ENCODE peak calls at places on chromosomes 3 and 15, in six cellular contexts. R is body of pancreas; O is fibroblast of lung; C is hepatocyte; K is CD8-positive, alpha-beta T cell; P is right cardiac atrium. H is an unnamed sample.

GRCh38 chr3:43757613-43758012 is 66.9 kb downstream of the ABHD5 start:
- DNase-seq in C (no peak), K (no peak), P (no peak), R (no peak), O (no peak), H (no peak)

GRCh38 chr3:12175137-12175593 is 16.5 kb upstream of the TIMP4 start:
- DNase-seq in C (no peak), P (no peak), R (no peak), O (peak; percentile 19), K (no peak), H (no peak)

GRCh38 chr3:99236576-99236975 is 335.1 kb upstream of the DCBLD2 start:
- DNase-seq in P (no peak), O (no peak), K (no peak), R (no peak), C (no peak), H (no peak)

GRCh38 chr3:182238141-182238540 is 526.4 kb downstream of the SOX2 start:
- DNase-seq in K (no peak), R (no peak), C (no peak), P (peak; percentile 51), O (no peak), H (no peak)

GRCh38 chr15:85614059-85614458 is 180.7 kb downstream of the KLHL25 start:
- DNase-seq in P (no peak), K (no peak), C (no peak), O (no peak), R (no peak), H (no peak)

GRCh38 chr3:146536681-146537080 is 7.7 kb downstream of the PLSCR1 start:
- DNase-seq in O (no peak), K (no peak), P (no peak), C (no peak), R (no peak), H (no peak)

GRCh38 chr3:61812517-61812916 is 251.1 kb downstream of the PTPRG start:
- DNase-seq in O (no peak), P (no peak), R (no peak), C (no peak), K (no peak), H (no peak)

GRCh38 chr15:78050851-78051250 is 26.7 kb downstream of the TBC1D2B start:
- DNase-seq in P (no peak), O (no peak), C (no peak), R (no peak), K (no peak), H (no peak)

GRCh38 chr3:167852216-167852615 is 116.7 kb downstream of the SERPINI1 start:
- DNase-seq in P (no peak), C (no peak), O (peak; percentile 82), R (no peak), K (no peak), H (no peak)

GRCh38 chr3:181739628-181740027 is 27.9 kb downstream of the SOX2 start:
- DNase-seq in O (no peak), C (no peak), K (no peak), P (no peak), R (no peak), H (peak; percentile 70)

GRCh38 chr3:12663311-12663935 is 494 bp downstream of the RAF1 start:
- DNase-seq in C (peak; percentile 53), R (peak; percentile 69), K (peak; percentile 56), P (no peak), O (peak; percentile 44), H (peak; percentile 58)

GRCh38 chr3:155517907-155518306 is 224.4 kb upstream of the STRIT1 start:
- DNase-seq in P (no peak), R (no peak), C (no peak), O (no peak), K (no peak), H (no peak)

GRCh38 chr15:56985871-56986270 is 67.4 kb downstream of the TCF12 start:
- DNase-seq in K (no peak), R (no peak), O (no peak), P (no peak), C (no peak), H (no peak)

GRCh38 chr15:45732544-45733130 is 97.8 kb downstream of the SQOR start:
- DNase-seq in O (no peak), P (peak; percentile 60), R (no peak), C (no peak), K (no peak), H (no peak)

GRCh38 chr3:12716605-12717121 is 42.4 kb downstream of the TMEM40 start:
- DNase-seq in R (no peak), P (no peak), K (no peak), C (no peak), O (peak; percentile 63), H (no peak)

GRCh38 chr15:56339594-56339993 is 25.6 kb upstream of the TEX9 start:
- DNase-seq in R (no peak), K (no peak), C (no peak), P (no peak), O (no peak), H (no peak)

GRCh38 chr3:80227216-80227615 is 459.4 kb upstream of the ROBO1 start:
- DNase-seq in K (no peak), P (no peak), R (no peak), C (no peak), O (peak; percentile 7), H (no peak)

GRCh38 chr15:90545095-90545494 is 15.4 kb downstream of the CRTC3 start:
- DNase-seq in P (no peak), C (no peak), K (no peak), O (no peak), R (no peak), H (no peak)

GRCh38 chr3:33426068-33426467 is 14.1 kb downstream of the UBP1 start:
- DNase-seq in R (no peak), C (no peak), P (no peak), O (no peak), K (no peak), H (no peak)

GRCh38 chr15:72162569-72162968 is 35.0 kb downstream of the GRAMD2A start:
- DNase-seq in P (no peak), K (no peak), O (no peak), C (no peak), R (no peak), H (no peak)

GRCh38 chr3:104951426-104951825 is 415.3 kb upstream of the ALCAM start:
- DNase-seq in P (no peak), C (no peak), R (no peak), O (peak; percentile 19), K (no peak), H (no peak)

GRCh38 chr15:72169236-72169920 is 28.2 kb downstream of the GRAMD2A start:
- DNase-seq in P (no peak), O (no peak), K (no peak), R (no peak), C (no peak), H (no peak)

GRCh38 chr3:114092151-114093000 is 35.8 kb downstream of the QTRT2 start:
- DNase-seq in P (no peak), R (no peak), C (no peak), O (no peak), K (no peak), H (no peak)

GRCh38 chr3:69400688-69401087 is 14.8 kb upstream of the FRMD4B start:
- DNase-seq in K (no peak), O (no peak), C (no peak), P (no peak), R (no peak), H (no peak)

GRCh38 chr3:40800343-40800742 is 275.6 kb downstream of the ZNF621 start:
- DNase-seq in K (no peak), R (peak; percentile 57), C (peak; percentile 66), P (no peak), O (peak; percentile 56), H (no peak)

DNA sequence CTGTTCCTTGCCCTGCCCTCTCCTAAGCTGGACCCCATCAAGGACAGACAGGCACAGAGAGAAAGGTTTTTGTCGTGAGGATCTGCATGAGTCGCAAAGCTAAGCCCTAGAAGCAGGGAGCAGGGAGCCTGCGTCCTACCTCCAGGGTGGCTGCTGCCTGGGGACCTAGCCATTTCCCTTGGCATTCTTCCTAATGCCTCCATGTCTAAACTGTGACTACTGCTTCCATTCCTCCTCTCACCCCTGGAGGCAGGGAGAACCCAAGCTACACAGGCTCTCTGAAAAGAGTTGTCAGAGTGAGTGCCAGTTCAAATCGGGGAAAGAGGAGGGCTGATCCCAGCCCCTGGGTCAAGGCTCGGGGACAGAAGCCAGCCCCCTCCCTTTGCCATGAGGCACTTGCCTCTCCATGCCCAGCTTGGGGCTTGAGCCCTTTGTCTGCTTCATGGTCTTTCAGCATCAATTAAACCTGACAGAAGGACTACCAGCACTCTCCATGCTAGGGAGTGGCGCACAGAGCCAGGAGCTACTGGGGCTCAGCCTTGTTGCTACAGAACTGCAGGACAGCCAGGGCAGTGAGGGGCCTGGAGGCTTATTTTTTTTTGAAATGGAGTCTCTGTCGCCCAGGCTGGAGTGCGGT is 2.4 kb downstream of the GCHFR start:
- DNase-seq in K (no peak), C (no peak), O (no peak), R (no peak), P (no peak), H (no peak)
- H3K4me1 ChIP-seq in K (peaks cover 52% of the 10 kb centered on the region), C (peaks cover 43% of the 10 kb centered on the region), O (peaks cover 16% of the 10 kb centered on the region), R (peaks cover 36% of the 10 kb centered on the region), P (peaks cover 3% of the 10 kb centered on the region), H (peaks cover 19% of the 10 kb centered on the region)

DNA sequence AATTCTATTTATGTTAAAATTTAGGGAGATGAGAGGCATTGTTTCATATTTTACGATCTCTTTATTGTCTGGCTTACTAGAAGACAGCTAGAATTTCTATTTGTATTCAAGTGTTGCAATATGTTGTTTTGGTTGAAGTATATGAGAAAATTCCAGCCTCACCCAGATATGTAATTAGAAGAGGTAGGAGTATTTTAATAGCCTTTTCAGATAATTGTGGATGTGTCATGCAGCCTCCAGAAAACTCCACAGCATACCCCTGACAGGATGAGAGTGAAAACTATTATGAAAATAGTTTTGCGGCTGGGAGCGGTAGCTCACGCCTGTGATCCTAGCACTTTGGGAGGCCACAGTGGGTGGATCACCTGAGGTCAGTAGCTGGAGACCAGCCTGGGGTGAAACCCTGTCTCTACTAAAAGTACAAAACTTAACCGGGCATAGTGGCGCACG is 21.5 kb upstream of the USP3 start:
- DNase-seq in O (no peak), K (no peak), R (no peak), C (no peak), P (no peak), H (no peak)
- H3K4me1 ChIP-seq in O (peaks cover 24% of the 10 kb centered on the region), K (peaks cover 78% of the 10 kb centered on the region), R (no peaks in the 10 kb centered on the region), C (peaks cover 11% of the 10 kb centered on the region), P (no peaks in the 10 kb centered on the region), H (no peaks in the 10 kb centered on the region)

DNA sequence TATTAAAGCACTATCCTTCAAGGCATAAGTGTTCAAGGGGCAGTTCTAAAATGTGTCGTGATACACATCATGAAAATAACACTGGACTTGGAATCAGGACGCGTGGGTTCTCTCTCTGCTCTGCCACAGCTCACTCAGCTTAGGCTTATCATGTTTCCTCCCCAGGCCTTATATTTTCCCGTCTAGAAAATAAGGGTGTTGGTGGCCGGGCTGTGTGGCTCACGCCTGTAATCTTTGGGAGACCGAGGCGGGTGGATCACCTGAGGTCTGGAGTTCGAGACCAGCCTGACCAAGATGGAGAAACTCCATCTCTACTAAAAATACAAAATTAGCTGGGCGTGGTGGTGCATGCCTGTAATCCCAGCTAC is 223.0 kb downstream of the OPA1 start:
- DNase-seq in K (no peak), C (no peak), P (no peak), O (no peak), R (no peak), H (no peak)
- H3K4me1 ChIP-seq in K (no peaks in the 10 kb centered on the region), C (peaks cover 37% of the 10 kb centered on the region), P (no peaks in the 10 kb centered on the region), O (no peaks in the 10 kb centered on the region), R (peaks cover 49% of the 10 kb centered on the region), H (peaks cover 4% of the 10 kb centered on the region)

DNA sequence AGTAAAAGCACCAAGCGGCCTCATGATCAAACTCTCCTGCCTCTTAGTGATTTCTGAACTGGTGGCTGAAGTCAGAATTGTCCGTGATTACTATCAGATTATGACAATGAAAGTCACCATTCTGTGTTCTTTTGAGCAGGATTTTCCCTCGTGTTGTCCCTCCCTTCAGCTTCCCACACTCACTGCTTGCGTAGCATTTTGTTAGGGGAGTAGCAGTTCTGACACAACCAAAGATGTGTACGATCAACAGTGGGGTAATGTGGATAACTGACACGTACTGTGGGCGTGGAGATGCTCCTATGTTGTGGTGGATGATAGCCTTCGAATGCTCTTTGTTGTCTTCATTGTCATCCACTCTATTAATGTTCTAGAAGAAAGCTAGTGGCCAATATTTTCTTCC is 67.8 kb upstream of the ICE2 start:
- DNase-seq in O (no peak), P (no peak), R (no peak), K (peak; percentile 17), C (no peak), H (no peak)
- H3K4me1 ChIP-seq in O (no peaks in the 10 kb centered on the region), P (peaks cover 3% of the 10 kb centered on the region), R (no peaks in the 10 kb centered on the region), K (peaks cover 90% of the 10 kb centered on the region), C (no peaks in the 10 kb centered on the region), H (peaks cover 21% of the 10 kb centered on the region)

H was measured in testis.